ENCODE peak calls at places on chromosomes 4 and X, in nine cellular contexts. O is spleen, C is testis, L is IMR-90, G is endothelial cell of umbilical vein, M is tibial nerve, Z is heart left ventricle, F is right lobe of liver, K is stomach. D is an unnamed sample.

GRCh38 chrX:77431227-77431626 is 16.0 kb upstream of the FGF16 start:
- DNase-seq in O (no peak), C (no peak), Z (no peak), G (no peak), M (no peak), L (peak; percentile 12), F (no peak), K (no peak), D (no peak)

GRCh38 chrX:148380614-148381561 is 119.5 kb upstream of the AFF2 start:
- DNase-seq in C (no peak), L (no peak), O (no peak), Z (no peak), K (no peak), F (no peak), M (no peak), G (no peak), D (no peak)

GRCh38 chr4:16827045-16827444 is 71.4 kb downstream of the LDB2 start:
- DNase-seq in K (no peak), Z (no peak), F (no peak), C (no peak), L (no peak), M (no peak), G (peak; percentile 13), O (no peak), D (no peak)

GRCh38 chr4:54230479-54231418 is 1.7 kb downstream of the PDGFRA start:
- DNase-seq in K (no peak), M (no peak), F (peak; percentile 69), L (no peak), G (no peak), C (peak; percentile 23), Z (peak; percentile 75), O (no peak), D (peak; percentile 94)

GRCh38 chrX:87621697-87622096 is 104.1 kb downstream of the KLHL4 start:
- DNase-seq in K (no peak), C (no peak), O (no peak), F (no peak), G (peak; percentile 46), L (no peak), M (no peak), Z (no peak), D (no peak)

GRCh38 chrX:77785746-77786548 is at the start of gene ATRX:
- DNase-seq in F (peak; percentile 74), K (peak; percentile 69), Z (peak; percentile 80), O (peak; percentile 91), C (peak; percentile 84), G (peak; percentile 80), L (peak; percentile 79), M (peak; percentile 26), D (peak; percentile 62)

GRCh38 chr4:184399505-184399893 is 74.9 kb downstream of the IRF2 start:
- DNase-seq in F (no peak), Z (no peak), O (no peak), G (no peak), K (no peak), L (no peak), C (peak; percentile 75), M (no peak), D (no peak)

GRCh38 chr4:111362891-111363290 is 740.0 kb upstream of the PITX2 start:
- DNase-seq in O (no peak), Z (no peak), F (no peak), K (no peak), M (peak; percentile 41), C (no peak), G (no peak), L (peak; percentile 35), D (no peak)

GRCh38 chr4:106195435-106195950 is 120.5 kb downstream of the TBCK start:
- DNase-seq in Z (no peak), K (no peak), L (no peak), C (no peak), O (no peak), F (no peak), M (no peak), G (no peak), D (no peak)

GRCh38 chr4:7779194-7779768 is 160.4 kb downstream of the AFAP1 start:
- DNase-seq in Z (no peak), L (peak; percentile 49), C (peak; percentile 33), M (no peak), F (no peak), O (peak; percentile 31), G (no peak), K (no peak), D (no peak)

GRCh38 chr4:91958651-91959050 is 345.1 kb upstream of the GRID2 start:
- DNase-seq in F (no peak), L (peak; percentile 6), G (no peak), C (no peak), M (no peak), O (no peak), Z (no peak), K (no peak), D (no peak)

GRCh38 chrX:129961180-129962083 is 21.0 kb upstream of the BCORL1 start:
- DNase-seq in Z (peak; percentile 77), M (no peak), C (no peak), L (no peak), K (peak; percentile 75), F (peak; percentile 72), G (no peak), O (peak; percentile 95), D (peak; percentile 92)

GRCh38 chr4:122003335-122003734 is 51.5 kb upstream of the TRPC3 start:
- DNase-seq in L (no peak), M (no peak), F (no peak), K (no peak), Z (no peak), C (peak; percentile 66), G (peak; percentile 25), O (no peak), D (no peak)

GRCh38 chr4:173485164-173485563 is 44.9 kb downstream of the HAND2 start:
- DNase-seq in C (no peak), L (peak; percentile 39), M (no peak), F (no peak), K (no peak), O (no peak), Z (no peak), G (no peak), D (no peak)

GRCh38 chr4:95547708-95548471 is 883 bp downstream of the UNC5C start:
- DNase-seq in O (no peak), M (no peak), G (peak; percentile 27), L (no peak), F (no peak), C (peak; percentile 71), Z (peak; percentile 71), K (no peak), D (no peak)

GRCh38 chrX:55521687-55522086 is 32.0 kb upstream of the USP51 start:
- DNase-seq in M (no peak), G (no peak), L (no peak), K (peak; percentile 63), C (no peak), F (no peak), O (peak; percentile 62), Z (no peak), D (peak; percentile 28)

GRCh38 chrX:55522577-55523254 is 33.1 kb upstream of the USP51 start:
- DNase-seq in F (no peak), G (peak; percentile 17), C (no peak), O (peak; percentile 43), K (no peak), Z (peak; percentile 37), M (no peak), L (no peak), D (no peak)

GRCh38 chrX:55524487-55524886 is 34.8 kb upstream of the USP51 start:
- DNase-seq in L (peak; percentile 3), C (peak; percentile 29), Z (no peak), K (no peak), G (no peak), F (no peak), O (no peak), M (no peak), D (no peak)
- TF ChIP-seq POLR2A in L (no peak), C (no peak), Z (no peak), K (no peak), G (no peak), F (no peak), O (no peak), M (no peak), D (no peak)

GRCh38 chrX:135309430-135309923 is at the start of gene ETDC:
- DNase-seq in C (no peak), Z (no peak), K (no peak), F (no peak), L (no peak), M (no peak), O (no peak), G (no peak), D (no peak)

GRCh38 chrX:135304741-135305140 is 4.5 kb upstream of the ETDC start:
- DNase-seq in C (no peak), O (no peak), F (no peak), K (no peak), G (no peak), L (no peak), Z (no peak), M (no peak), D (no peak)

GRCh38 chrX:135308345-135308855 is 880 bp upstream of the ETDC start:
- DNase-seq in K (no peak), L (no peak), Z (no peak), O (no peak), G (no peak), C (no peak), M (no peak), F (no peak), D (no peak)
- TF ChIP-seq CTCF in K (no peak), L (no peak), Z (no peak), O (no peak), G (no peak), C (no peak), M (no peak), F (no peak), D (no peak)

GRCh38 chr4:962231-963208 is 10.8 kb downstream of the DGKQ start:
- DNase-seq in G (no peak), L (no peak), F (no peak), C (no peak), M (no peak), O (peak; percentile 75), Z (peak; percentile 64), K (no peak), D (no peak)
- TF ChIP-seq POLR2A in G (no peak), L (no peak), F (no peak), C (no peak), M (no peak), O (no peak), Z (no peak), K (no peak), D (no peak)

GRCh38 chr4:37383579-37384229 is 139.2 kb downstream of the NWD2 start:
- DNase-seq in F (no peak), O (no peak), M (no peak), C (peak; percentile 30), Z (no peak), G (peak; percentile 13), K (no peak), L (peak; percentile 5), D (no peak)

GRCh38 chr4:37385424-37385823 is 140.9 kb downstream of the NWD2 start:
- DNase-seq in G (no peak), O (no peak), C (no peak), Z (no peak), M (no peak), K (no peak), L (no peak), F (no peak), D (no peak)

DNA sequence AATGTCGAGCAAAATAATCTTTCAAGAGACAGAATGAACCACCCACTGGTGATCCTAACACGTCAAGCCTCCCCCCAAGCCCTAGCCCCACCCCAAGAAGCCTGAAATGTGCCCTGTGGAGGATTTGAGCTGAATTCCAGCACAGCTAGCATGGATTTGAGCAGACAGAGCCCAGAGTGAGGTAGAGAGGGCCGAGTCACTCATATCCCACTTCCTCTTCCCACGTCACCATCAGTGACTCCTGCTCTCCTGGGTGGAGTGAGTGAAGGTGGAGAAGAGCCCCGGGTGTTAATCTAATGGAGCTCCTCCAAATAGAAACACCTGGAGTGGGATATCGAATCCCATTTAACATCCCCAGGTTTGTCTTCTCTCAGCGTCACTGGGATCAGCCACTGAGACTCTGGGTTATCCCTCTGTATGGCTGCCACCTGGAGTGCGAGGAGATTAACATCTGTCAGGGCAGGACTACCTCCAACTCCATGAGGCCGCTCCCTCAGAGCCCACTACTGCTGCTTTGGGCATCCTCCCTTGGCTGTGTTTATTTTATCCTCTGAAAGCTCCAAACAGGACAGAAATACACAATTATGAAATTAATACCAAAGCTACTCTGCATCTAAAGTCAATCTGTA is 136.6 kb downstream of the NWD2 start:
- DNase-seq in O (no peak), M (no peak), F (no peak), L (no peak), C (no peak), Z (no peak), G (no peak), K (no peak), D (no peak)
- TF ChIP-seq CTCF in O (no peak), M (no peak), F (no peak), L (no peak), C (no peak), Z (no peak), G (no peak), K (no peak), D (no peak)

D was measured in lower leg skin.